ENCODE peak calls at places on chromosomes 13 and 19, in five cellular contexts. One of them, this sample, is unnamed.

GRCh38 chr13:85772379-85772778 is 26.8 kb downstream of the SLITRK6 start:
- DNase-seq in MCF 10A: peak
- DNase-seq in endodermal cell: no peak
- DNase-seq in CD4-positive, alpha-beta T cell: no peak
- DNase-seq in ovary: no peak
- DNase-seq in this sample: peak

GRCh38 chr19:34806976-34807860 is 34.2 kb upstream of the ZNF599 start:
- DNase-seq in endodermal cell: no peak
- DNase-seq in CD4-positive, alpha-beta T cell: no peak
- DNase-seq in MCF 10A: no peak
- DNase-seq in ovary: no peak
- DNase-seq in this sample: peak

GRCh38 chr13:99275093-99275469 is 16.9 kb upstream of the GPR18 start:
- DNase-seq in endodermal cell: no peak
- DNase-seq in MCF 10A: peak
- DNase-seq in ovary: no peak
- DNase-seq in CD4-positive, alpha-beta T cell: no peak
- DNase-seq in this sample: peak

GRCh38 chr19:18386543-18387251 is 739 bp downstream of the GDF15 start:
- DNase-seq in endodermal cell: no peak
- DNase-seq in CD4-positive, alpha-beta T cell: no peak
- DNase-seq in MCF 10A: peak
- DNase-seq in ovary: no peak
- DNase-seq in this sample: no peak

GRCh38 chr13:39347926-39348901 is 254.8 kb downstream of the LHFPL6 start:
- DNase-seq in CD4-positive, alpha-beta T cell: no peak
- DNase-seq in endodermal cell: peak
- DNase-seq in ovary: no peak
- DNase-seq in MCF 10A: no peak
- DNase-seq in this sample: no peak

GRCh38 chr13:100533588-100534041 is 55.0 kb downstream of the GGACT start:
- DNase-seq in CD4-positive, alpha-beta T cell: no peak
- DNase-seq in endodermal cell: peak
- DNase-seq in MCF 10A: no peak
- DNase-seq in ovary: no peak
- DNase-seq in this sample: no peak

GRCh38 chr19:14553939-14554243 is 18.0 kb downstream of the NDUFB7 start:
- DNase-seq in ovary: no peak
- DNase-seq in MCF 10A: no peak
- DNase-seq in CD4-positive, alpha-beta T cell: no peak
- DNase-seq in endodermal cell: no peak
- DNase-seq in this sample: no peak

GRCh38 chr19:16268676-16269319 is 55.8 kb upstream of the KLF2 start:
- DNase-seq in MCF 10A: no peak
- DNase-seq in ovary: no peak
- DNase-seq in CD4-positive, alpha-beta T cell: no peak
- DNase-seq in endodermal cell: no peak
- DNase-seq in this sample: no peak

GRCh38 chr13:97295279-97296182 is 73.4 kb downstream of the MBNL2 start:
- DNase-seq in MCF 10A: peak
- DNase-seq in endodermal cell: no peak
- DNase-seq in CD4-positive, alpha-beta T cell: no peak
- DNase-seq in ovary: no peak
- DNase-seq in this sample: peak

GRCh38 chr13:110206170-110206569 is 100.8 kb downstream of the COL4A1 start:
- DNase-seq in MCF 10A: no peak
- DNase-seq in ovary: no peak
- DNase-seq in CD4-positive, alpha-beta T cell: no peak
- DNase-seq in endodermal cell: no peak
- DNase-seq in this sample: no peak

GRCh38 chr19:40055832-40056504 is at the start of gene ZNF780B:
- DNase-seq in endodermal cell: peak
- DNase-seq in ovary: peak
- DNase-seq in MCF 10A: peak
- DNase-seq in CD4-positive, alpha-beta T cell: peak
- DNase-seq in this sample: peak

GRCh38 chr19:4038661-4039096 is 28.0 kb downstream of the ZBTB7A start:
- DNase-seq in ovary: no peak
- DNase-seq in endodermal cell: no peak
- DNase-seq in CD4-positive, alpha-beta T cell: no peak
- DNase-seq in MCF 10A: no peak
- DNase-seq in this sample: no peak

GRCh38 chr13:112245959-112246358 is 130.2 kb upstream of the SPACA7 start:
- DNase-seq in ovary: no peak
- DNase-seq in MCF 10A: no peak
- DNase-seq in CD4-positive, alpha-beta T cell: no peak
- DNase-seq in endodermal cell: no peak
- DNase-seq in this sample: no peak

GRCh38 chr13:102571075-102571474 is 25.7 kb upstream of the TPP2 start:
- DNase-seq in ovary: no peak
- DNase-seq in CD4-positive, alpha-beta T cell: no peak
- DNase-seq in MCF 10A: peak
- DNase-seq in endodermal cell: peak
- DNase-seq in this sample: no peak
- TF ChIP-seq CTCF in ovary: no peak
- TF ChIP-seq CTCF in CD4-positive, alpha-beta T cell: no peak
- TF ChIP-seq CTCF in MCF 10A: no peak
- TF ChIP-seq CTCF in endodermal cell: peak
- TF ChIP-seq CTCF in this sample: no peak

GRCh38 chr19:57578487-57579205 is at the start of gene ZNF416:
- DNase-seq in CD4-positive, alpha-beta T cell: peak
- DNase-seq in endodermal cell: peak
- DNase-seq in ovary: peak
- DNase-seq in MCF 10A: peak
- DNase-seq in this sample: peak
- TF ChIP-seq CTCF in CD4-positive, alpha-beta T cell: no peak
- TF ChIP-seq CTCF in endodermal cell: no peak
- TF ChIP-seq CTCF in ovary: no peak
- TF ChIP-seq CTCF in MCF 10A: no peak
- TF ChIP-seq CTCF in this sample: peak

DNA sequence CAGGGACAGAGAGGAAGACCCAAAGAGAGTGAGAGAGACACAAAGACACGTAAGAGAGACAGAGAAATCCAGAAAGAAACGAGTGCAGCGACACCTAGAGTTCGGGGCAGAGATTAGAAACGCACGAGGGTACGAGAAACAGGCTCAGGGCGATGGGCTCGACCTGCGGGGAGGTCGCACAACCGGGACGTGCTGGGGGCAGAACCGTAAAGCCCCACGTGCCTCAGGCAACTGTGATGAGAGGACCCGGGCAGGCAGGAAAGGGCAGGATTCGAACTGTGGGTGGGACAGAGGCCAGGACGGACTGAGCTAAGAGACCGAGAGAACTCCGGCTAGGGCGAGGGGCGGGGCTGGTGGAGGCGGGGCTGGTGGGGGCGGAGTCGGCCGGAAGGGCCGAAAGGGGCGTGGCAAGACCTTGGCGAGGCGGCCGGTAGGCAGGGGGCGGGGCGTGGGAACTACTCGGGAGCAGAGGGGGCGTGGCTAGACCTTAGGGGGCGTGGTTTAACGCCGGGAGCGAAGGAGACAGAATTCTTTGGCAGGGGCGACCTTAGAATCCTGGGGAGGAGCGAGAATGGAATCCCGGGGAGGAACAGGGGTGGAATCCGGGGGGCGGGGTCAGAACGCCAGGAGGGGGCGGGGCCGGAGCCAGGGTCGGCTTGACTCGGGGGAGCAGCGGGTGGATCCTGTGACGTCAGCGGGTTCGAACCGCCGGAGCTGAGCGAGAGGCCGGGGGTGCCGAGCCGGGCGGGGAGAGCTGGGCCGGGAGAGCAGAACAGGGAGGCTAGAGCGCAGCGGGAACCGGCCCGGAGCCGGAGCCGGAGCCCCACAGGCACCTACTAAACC is at the start of gene NECTIN2:
- DNase-seq in CD4-positive, alpha-beta T cell: peak
- DNase-seq in endodermal cell: peak
- DNase-seq in ovary: peak
- DNase-seq in MCF 10A: peak
- DNase-seq in this sample: peak
- TF ChIP-seq CTCF in CD4-positive, alpha-beta T cell: no peak
- TF ChIP-seq CTCF in endodermal cell: peak
- TF ChIP-seq CTCF in ovary: peak
- TF ChIP-seq CTCF in MCF 10A: peak
- TF ChIP-seq CTCF in this sample: peak

DNA sequence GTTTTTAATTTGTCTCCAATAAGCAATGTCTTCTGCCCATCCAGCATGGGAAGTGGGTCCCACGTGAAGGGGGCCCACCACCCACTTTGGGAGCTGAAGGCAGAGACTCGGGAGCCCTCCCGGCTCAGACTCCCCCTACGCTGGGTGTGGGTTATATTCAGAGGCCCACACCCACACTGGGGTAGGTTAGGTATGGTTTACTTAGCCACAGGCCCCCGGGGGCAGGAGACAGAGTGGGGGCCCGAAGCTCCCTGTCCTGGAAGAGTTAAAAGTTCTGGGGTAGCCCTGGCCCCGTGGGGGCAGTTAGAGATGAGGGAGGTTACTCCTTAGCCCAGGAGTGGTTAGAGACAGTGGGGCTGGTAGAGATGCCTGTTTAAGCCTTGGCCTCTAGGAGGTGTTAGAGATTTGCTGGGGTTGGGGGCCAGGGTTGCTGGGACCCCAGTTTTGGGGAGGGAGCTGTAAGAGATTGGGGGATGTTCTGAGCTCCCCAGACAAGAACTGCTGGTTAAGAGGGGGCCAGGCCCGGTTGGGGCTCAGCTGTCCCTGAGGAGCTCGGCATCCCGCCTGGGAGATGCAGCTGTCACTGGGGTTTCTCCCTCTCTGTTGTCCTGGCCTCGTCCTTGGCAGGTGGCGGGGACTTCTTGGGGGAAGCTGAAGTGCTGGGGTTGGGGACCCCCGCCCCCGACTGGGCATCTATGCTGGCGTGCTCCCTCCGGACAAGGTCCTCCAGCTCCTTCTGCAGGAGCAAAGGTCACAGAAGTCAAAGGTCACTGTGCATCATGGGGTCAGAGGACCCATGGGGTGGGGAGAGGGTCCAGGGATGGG is 712 bp upstream of the RINL start:
- DNase-seq in MCF 10A: no peak
- DNase-seq in ovary: no peak
- DNase-seq in endodermal cell: no peak
- DNase-seq in CD4-positive, alpha-beta T cell: no peak
- DNase-seq in this sample: no peak
- TF ChIP-seq CTCF in MCF 10A: no peak
- TF ChIP-seq CTCF in ovary: no peak
- TF ChIP-seq CTCF in endodermal cell: peak
- TF ChIP-seq CTCF in CD4-positive, alpha-beta T cell: no peak
- TF ChIP-seq CTCF in this sample: peak

DNA sequence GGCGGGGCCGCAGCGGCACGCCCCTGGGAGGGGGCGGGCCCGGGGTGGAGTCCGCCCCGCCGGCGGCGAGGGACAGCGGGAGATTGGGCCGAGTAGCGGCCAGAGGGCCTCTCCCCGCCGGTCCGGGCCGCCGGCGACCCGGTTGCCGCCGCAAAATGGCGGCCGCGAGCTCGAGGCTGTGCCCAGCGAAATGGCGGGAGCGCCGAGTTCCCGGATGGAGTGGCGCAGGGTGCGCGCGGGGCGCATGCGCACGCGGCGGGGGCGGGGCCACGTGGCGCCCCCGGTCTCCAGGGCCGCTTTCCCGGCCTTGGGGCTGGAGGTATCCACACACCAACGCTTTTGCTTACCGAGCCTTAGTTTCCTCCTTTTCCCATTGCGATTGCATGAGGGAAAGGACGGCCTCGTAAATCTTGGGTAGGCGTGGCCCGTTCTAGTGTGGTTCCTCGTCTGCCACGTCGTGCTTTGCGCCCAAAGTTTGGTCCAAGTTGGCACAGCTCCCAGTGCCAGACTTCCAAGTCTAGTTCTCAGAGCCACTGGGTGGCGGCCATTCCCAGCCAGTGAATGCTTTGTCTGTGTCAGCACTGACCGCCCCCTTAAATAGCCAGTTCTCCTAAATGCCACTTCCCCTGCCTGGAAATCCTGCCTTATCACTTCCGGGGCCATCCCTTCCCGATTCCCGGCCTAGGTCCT is 491 bp downstream of the CIRBP start:
- DNase-seq in MCF 10A: peak
- DNase-seq in CD4-positive, alpha-beta T cell: peak
- DNase-seq in ovary: peak
- DNase-seq in endodermal cell: peak
- DNase-seq in this sample: peak
- TF ChIP-seq CTCF in MCF 10A: no peak
- TF ChIP-seq CTCF in CD4-positive, alpha-beta T cell: no peak
- TF ChIP-seq CTCF in ovary: no peak
- TF ChIP-seq CTCF in endodermal cell: no peak
- TF ChIP-seq CTCF in this sample: no peak

DNA sequence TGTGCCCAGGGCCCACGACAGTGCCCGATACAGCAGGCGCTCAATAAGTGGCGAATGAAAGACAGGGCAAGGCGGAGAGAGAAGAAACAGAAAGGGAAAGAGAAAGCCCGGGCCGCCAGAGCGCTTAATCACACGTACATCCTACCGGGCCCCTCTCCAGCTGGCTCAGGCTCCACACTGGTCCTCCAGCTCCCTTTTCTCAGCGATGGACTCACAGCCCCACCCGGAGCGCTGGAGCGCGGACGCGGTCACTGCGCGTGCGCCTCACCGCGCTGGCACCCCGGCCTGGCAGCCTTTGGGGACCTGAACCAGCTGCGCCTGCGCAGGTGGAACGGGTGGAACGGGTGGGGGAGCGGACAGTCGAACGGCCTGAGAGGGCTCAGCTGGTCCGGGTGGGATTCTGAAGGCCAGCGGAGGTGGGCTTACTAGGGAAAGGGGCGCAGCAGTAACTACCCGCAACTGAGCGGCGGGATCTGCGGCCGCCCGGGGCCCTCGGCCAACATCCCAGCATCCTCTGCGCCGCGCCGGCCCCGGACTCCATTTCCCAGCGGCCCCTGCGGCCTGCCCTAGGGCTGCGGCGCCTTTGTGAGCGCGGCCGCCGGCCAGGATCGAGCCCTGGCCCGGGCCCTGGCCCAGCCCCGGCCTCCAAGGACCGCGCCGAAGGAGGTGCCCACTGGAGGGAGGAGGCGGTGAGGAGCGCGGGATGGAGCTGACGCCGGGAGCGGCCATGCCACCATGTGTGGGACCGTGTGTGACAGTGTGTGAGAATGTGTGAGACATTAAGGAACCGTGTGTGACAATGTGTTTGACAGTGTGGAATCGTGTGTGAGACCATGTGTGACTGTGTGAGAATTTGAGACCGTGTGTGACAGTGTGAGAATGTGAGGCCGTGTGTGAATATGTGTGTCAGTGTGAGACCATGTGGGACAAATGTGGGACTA is at the start of gene ZNF583:
- DNase-seq in ovary: peak
- DNase-seq in CD4-positive, alpha-beta T cell: peak
- DNase-seq in MCF 10A: peak
- DNase-seq in endodermal cell: peak
- DNase-seq in this sample: peak
- TF ChIP-seq CTCF in ovary: no peak
- TF ChIP-seq CTCF in CD4-positive, alpha-beta T cell: no peak
- TF ChIP-seq CTCF in MCF 10A: no peak
- TF ChIP-seq CTCF in endodermal cell: no peak
- TF ChIP-seq CTCF in this sample: no peak

GRCh38 chr13:25725104-25725503 is 326.7 kb downstream of the SHISA2 start:
- DNase-seq in ovary: no peak
- DNase-seq in MCF 10A: no peak
- DNase-seq in endodermal cell: no peak
- DNase-seq in CD4-positive, alpha-beta T cell: no peak
- DNase-seq in this sample: no peak
- TF ChIP-seq CTCF in ovary: no peak
- TF ChIP-seq CTCF in MCF 10A: no peak
- TF ChIP-seq CTCF in endodermal cell: peak
- TF ChIP-seq CTCF in CD4-positive, alpha-beta T cell: no peak
- TF ChIP-seq CTCF in this sample: no peak